ENCODE peak calls at places on chromosome 9, in five cellular contexts. N is Calu3, O is AG04449, R is Caco-2, U is tibial nerve. A is an unnamed sample.

GRCh38 chr9:16555802-16556201 is 314.7 kb downstream of the BNC2 start:
- DNase-seq in U (no peak), O (no peak), R (no peak), N (no peak), A (no peak)

GRCh38 chr9:33143241-33143642 is 23.9 kb downstream of the B4GALT1 start:
- DNase-seq in U (no peak), R (peak; percentile 56), N (no peak), O (no peak), A (peak; percentile 86)

GRCh38 chr9:126262738-126263137 is 63.9 kb upstream of the MVB12B start:
- DNase-seq in N (no peak), O (no peak), R (no peak), U (no peak), A (no peak)

GRCh38 chr9:108125541-108125940 is 636.0 kb upstream of the KLF4 start:
- DNase-seq in O (no peak), N (no peak), R (no peak), U (no peak), A (no peak)

GRCh38 chr9:97905228-97905627 is 17.1 kb downstream of the TRMO start:
- DNase-seq in N (no peak), O (no peak), U (no peak), R (no peak), A (no peak)

GRCh38 chr9:93569775-93570174 is 6.6 kb upstream of the PHF2 start:
- DNase-seq in U (no peak), N (no peak), R (no peak), O (no peak), A (no peak)

GRCh38 chr9:133375724-133376654 is at the start of the genes STKLD1 and SURF4:
- DNase-seq in R (peak; percentile 95), O (peak; percentile 50), N (peak; percentile 93), U (peak; percentile 92), A (peak; percentile 90)

GRCh38 chr9:34459356-34459755 is 751 bp downstream of the DNAI1 start:
- DNase-seq in U (no peak), N (no peak), R (no peak), O (no peak), A (no peak)

GRCh38 chr9:132864277-132864676 is 13.8 kb downstream of the AK8 start:
- DNase-seq in U (no peak), N (no peak), O (no peak), R (no peak), A (no peak)

GRCh38 chr9:21473236-21473635 is 8.9 kb downstream of the IFNE start:
- DNase-seq in R (no peak), U (no peak), N (no peak), O (no peak), A (peak; percentile 14)

GRCh38 chr9:125074976-125075375 is 68.4 kb downstream of the SCAI start:
- DNase-seq in U (no peak), N (no peak), O (peak; percentile 17), R (no peak), A (no peak)

GRCh38 chr9:98908897-98909634 is 34.6 kb upstream of the COL15A1 start:
- DNase-seq in R (no peak), U (no peak), N (no peak), O (peak; percentile 65), A (peak; percentile 45)

GRCh38 chr9:81535542-81536241 is 153.7 kb downstream of the TLE1 start:
- DNase-seq in U (no peak), O (no peak), N (no peak), R (peak; percentile 27), A (no peak)

GRCh38 chr9:11558043-11558442 is 945.2 kb upstream of the PTPRD start:
- DNase-seq in O (no peak), N (no peak), R (no peak), U (no peak), A (no peak)

GRCh38 chr9:37248651-37249163 is 128.3 kb downstream of the ZCCHC7 start:
- DNase-seq in R (no peak), U (no peak), N (no peak), O (no peak), A (no peak)

DNA sequence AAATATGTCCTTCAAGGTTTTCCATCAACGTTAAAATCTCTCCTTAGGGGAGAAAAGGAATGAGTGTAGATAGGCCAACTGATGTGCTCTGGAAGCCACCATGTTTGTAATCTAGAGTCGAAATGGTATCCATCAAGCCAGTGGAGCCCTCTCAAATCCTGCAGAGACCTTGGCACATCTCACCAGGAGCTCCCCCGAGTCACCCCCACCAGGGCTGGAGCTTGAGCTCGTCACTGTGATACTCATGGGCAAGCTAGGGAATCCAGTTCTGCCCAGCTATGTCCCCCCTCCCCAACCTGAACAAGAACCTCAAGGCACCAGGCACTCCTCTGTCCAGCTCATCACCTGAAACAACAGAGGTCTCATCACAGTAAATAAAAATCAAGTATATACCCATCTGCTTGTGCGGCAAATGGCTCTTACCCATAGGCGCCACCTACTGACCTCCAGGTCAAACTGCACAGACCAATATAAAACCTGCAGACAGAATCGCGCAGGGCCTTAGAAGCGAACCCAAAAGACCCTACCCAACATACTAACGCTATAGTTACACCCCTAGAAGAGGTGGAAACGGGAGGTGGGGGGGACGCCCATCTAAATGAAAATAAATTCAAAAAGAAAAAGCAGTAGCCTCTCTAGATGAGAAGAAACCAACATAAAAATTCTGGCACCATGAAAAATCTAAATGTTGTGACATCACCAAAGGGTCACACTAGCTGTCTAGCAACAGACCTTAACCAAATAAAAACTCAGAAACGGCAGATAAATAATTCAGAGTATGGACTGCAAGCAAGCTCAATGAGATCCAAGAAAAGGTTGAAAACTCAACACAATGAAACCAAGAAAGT is 75.0 kb downstream of the TTC39B start:
- DNase-seq in N (no peak), U (no peak), O (no peak), R (no peak), A (no peak)
- TF ChIP-seq CTCF in N (peak; percentile 30), U (no peak), O (peak; percentile 37), R (peak; percentile 29), A (peak; percentile 73)

GRCh38 chr9:114014044-114014443 is 64.1 kb downstream of the AMBP start:
- DNase-seq in N (no peak), O (no peak), U (no peak), R (no peak), A (no peak)

GRCh38 chr9:114016629-114017423 is 61.3 kb downstream of the AMBP start:
- DNase-seq in O (no peak), R (no peak), U (no peak), N (no peak), A (no peak)

GRCh38 chr9:114016101-114016500 is 62.0 kb downstream of the AMBP start:
- DNase-seq in O (no peak), N (no peak), U (no peak), R (no peak), A (no peak)

GRCh38 chr9:114015607-114016006 is 62.5 kb downstream of the AMBP start:
- DNase-seq in U (no peak), O (no peak), R (no peak), N (no peak), A (no peak)

DNA sequence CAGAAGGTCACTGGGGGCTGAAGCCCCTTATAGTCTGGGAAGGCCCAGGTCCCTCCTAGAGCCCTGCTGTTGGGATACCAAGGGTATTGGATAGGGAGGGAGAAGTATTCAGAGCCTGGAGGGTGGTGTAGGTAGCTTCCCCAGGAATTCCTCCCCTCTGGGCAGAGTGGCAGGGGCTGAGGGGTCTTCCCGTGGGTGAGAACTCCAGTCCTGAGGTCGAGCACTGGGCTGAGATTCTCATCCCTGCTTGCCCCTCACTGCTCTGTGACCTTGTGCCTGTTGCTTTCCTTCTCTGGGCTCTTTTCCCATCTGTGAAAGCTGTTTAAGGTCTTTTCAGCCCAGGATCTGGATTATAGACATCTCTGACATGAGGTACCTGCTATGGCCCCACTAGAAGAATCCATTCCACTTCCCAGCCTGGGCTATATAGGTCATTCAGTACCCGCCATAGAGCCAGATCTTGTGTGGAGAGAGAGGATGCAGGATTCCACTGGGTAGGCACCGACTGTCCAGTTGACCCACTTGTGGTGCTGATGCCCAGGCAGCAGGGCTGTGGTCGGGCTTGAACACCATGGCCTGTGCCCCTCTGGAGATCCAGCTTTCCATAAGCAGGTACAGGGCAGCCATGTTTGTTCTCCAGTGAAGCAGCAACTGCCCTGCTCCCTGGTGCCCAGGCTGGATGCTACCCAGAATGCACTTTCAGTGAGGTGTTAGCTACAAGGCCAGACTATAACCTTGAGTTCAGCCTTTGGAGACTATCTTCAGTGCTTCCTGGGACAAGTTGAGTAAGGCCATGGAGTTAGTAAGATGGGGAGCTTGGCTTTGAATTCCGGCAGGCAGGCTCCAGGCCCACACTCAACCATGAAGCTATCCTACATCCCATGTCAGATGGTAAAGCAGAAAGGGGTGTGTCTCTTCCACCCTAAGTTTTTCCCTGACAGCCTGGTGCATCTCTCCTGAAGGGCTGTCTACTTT is 60.1 kb downstream of the AMBP start:
- DNase-seq in R (no peak), U (no peak), O (no peak), N (no peak), A (no peak)
- TF ChIP-seq CTCF in R (no peak), U (no peak), O (no peak), N (no peak), A (no peak)

DNA sequence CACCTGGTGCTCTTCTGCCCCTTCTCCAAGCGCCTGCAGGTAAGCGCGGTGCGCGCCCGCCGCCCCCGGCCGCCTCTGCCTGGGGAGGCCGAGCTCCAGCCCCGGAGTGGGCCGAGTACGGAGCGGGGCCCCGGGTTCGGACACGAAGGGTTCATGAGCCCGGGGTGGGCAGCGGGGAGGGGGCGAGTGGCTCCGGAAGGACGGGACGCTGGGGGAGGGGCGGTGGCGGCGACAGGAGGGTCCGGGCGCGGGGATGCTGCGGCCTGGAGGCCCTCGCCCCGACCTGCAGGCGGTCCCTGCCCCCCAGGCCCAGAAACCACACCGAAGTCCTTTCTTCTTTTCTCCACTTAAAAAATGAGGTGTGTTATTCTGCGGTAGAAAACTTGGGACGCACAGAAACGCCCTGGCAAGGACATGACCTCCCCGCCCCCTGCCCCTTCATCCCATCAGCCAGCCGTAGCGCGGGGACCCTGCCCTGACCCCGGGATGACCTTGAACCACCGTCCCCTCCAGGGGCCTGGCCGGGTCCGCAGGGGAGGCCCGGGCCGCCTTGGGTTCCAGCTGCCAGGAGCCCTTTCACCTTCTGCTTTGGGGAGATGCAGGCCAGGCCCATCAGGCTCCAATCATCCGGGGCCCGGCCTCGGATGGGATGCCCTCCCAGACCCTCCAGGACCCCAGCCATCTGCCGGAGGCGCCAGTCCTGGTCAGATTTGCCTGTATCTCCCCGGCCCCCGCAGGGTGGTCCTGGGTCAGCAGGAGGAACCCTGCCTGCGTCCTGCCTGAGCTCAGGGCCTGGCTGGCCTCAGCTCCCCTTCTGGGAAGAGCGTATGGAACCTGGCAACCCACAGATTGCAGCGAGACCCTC is 550 bp downstream of the DIPK1B start:
- DNase-seq in O (no peak), N (no peak), R (no peak), U (no peak), A (no peak)
- TF ChIP-seq CTCF in O (no peak), N (no peak), R (no peak), U (no peak), A (no peak)

DNA sequence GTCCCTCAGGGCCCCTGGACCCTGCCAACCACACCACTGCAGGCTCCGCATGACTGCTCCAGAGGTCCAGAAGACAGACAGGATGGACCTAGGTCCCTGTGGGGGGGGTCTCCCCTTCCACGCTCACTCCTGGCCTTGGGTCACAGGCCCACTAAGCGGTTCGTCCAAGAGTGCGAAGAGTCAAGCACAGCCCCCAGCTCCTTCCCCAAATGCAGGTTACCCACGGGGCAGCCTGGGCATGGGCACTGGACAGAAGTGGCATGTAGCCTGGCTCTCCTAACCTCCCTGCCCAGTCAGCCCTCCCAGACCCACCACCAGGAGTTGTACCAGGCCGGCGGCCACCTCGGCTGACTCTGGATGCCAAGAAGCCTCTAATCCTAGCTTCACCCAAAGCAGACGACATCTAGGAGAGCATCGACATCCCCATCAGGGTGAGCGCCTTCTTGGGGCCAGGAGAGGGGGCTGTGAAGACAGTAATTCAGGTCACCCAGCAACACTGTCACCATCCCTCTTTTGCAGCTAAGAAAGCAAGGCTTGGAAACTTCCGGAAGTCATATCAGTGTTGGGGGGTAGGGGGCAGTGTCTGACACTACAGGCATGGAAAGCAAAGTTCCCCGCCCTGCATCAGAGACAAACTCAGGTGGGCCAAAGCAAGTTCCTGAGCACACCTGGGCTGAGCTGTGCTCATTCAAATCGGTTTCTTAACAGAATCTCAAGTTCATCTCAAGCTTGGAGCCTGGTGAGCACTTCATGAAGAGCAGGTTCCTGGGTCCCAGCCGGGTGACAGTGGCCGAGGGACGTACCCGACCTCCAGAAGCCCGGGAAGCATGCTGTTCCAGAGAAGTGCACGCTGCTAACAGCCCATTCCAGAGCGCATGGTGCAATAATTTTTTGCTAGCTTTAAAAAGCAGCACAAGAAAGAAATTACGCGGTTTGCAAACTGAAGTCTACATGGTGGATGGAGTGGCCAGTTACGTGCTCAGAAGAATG is 68.7 kb downstream of the SEMA4D start:
- DNase-seq in R (no peak), O (no peak), N (no peak), U (no peak), A (no peak)
- TF ChIP-seq CTCF in R (peak; percentile 43), O (no peak), N (no peak), U (no peak), A (peak; percentile 41)

A was measured in HFFc6.